ENCODE peak calls at places on chromosome 22, in four cellular contexts. One of them, this sample, is unnamed.

GRCh38 chr22:38549106-38549884 is 20.7 kb downstream of the DMC1 start:
- DNase-seq in IMR-90: no peak
- DNase-seq in H1: no peak
- DNase-seq in mesendoderm: no peak
- DNase-seq in this sample: no peak

GRCh38 chr22:39527481-39527961 is 5.0 kb downstream of the RPS19BP1 start:
- DNase-seq in IMR-90: peak
- DNase-seq in mesendoderm: peak
- DNase-seq in H1: no peak
- DNase-seq in this sample: peak

GRCh38 chr22:41364955-41365354 is 16.8 kb upstream of the TEF start:
- DNase-seq in IMR-90: no peak
- DNase-seq in mesendoderm: no peak
- DNase-seq in H1: no peak
- DNase-seq in this sample: no peak

GRCh38 chr22:41523464-41524221 is 20.6 kb downstream of the POLR3H start:
- DNase-seq in H1: no peak
- DNase-seq in IMR-90: peak
- DNase-seq in mesendoderm: peak
- DNase-seq in this sample: peak

GRCh38 chr22:24033731-24034130 is 22.6 kb downstream of the CABIN1 start:
- DNase-seq in mesendoderm: no peak
- DNase-seq in IMR-90: no peak
- DNase-seq in H1: no peak
- DNase-seq in this sample: no peak

GRCh38 chr22:37186997-37187522 is 987 bp downstream of the C1QTNF6 start:
- DNase-seq in mesendoderm: peak
- DNase-seq in H1: no peak
- DNase-seq in IMR-90: peak
- DNase-seq in this sample: no peak

GRCh38 chr22:33544707-33545106 is 375.6 kb downstream of the LARGE1 start:
- DNase-seq in mesendoderm: no peak
- DNase-seq in IMR-90: peak
- DNase-seq in H1: no peak
- DNase-seq in this sample: no peak

GRCh38 chr22:46083383-46084350 is 66.7 kb upstream of the PPARA start:
- DNase-seq in mesendoderm: no peak
- DNase-seq in H1: no peak
- DNase-seq in IMR-90: no peak
- DNase-seq in this sample: no peak

GRCh38 chr22:42863349-42863911 is 6.4 kb upstream of the ARFGAP3 start:
- DNase-seq in IMR-90: peak
- DNase-seq in mesendoderm: no peak
- DNase-seq in H1: no peak
- DNase-seq in this sample: no peak

GRCh38 chr22:20783844-20784723 is 10.2 kb downstream of the SERPIND1 start:
- DNase-seq in IMR-90: peak
- DNase-seq in H1: no peak
- DNase-seq in mesendoderm: peak
- DNase-seq in this sample: peak

DNA sequence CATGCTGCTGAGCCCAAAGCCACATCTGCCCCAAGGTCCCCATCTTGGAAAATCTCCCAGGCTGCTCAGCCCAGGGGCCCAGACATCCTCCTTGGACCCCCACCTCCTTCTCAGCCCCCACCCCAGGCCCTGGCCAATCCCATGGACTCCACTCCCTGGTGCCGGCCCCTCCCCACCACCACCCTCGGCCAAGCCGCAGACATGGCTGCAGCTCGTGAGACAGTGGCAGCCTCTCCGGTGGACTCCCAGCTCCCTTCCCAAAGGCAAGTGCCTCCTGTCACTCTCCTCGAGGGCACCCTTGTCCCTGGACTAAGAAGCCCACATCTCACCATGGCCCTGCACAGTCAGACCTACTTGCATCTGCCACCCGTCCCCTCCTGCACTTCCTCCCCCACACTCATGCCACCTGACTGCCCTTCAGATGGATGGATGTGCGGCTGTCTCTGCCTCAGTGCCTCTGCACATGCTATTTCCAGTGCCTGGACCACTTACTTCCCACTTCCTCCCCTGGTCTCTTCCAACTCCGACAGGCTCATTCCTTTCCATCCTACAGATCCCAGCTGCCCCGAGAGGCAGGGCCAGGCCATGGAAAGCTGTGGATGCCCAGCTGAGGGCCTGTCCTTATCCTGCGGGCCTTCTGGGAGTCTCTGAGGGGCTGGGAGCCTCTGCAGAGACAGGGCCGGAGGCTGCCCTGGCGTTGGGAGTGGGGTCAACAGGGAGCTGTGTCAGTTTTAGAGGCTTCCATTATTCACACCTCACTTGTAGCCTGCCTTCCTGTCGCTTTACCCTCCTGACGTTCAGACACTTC is 25.5 kb upstream of the RFPL3 start:
- DNase-seq in mesendoderm: no peak
- DNase-seq in IMR-90: no peak
- DNase-seq in H1: no peak
- DNase-seq in this sample: peak
- H3K56ac ChIP-seq in mesendoderm: no peak
- H3K56ac ChIP-seq in IMR-90: no peak
- H3K56ac ChIP-seq in H1: no peak
- H3K56ac ChIP-seq in this sample: no peak

GRCh38 chr22:26835023-26835422 is 177.6 kb downstream of the MIAT start:
- DNase-seq in IMR-90: no peak
- DNase-seq in H1: no peak
- DNase-seq in mesendoderm: no peak
- DNase-seq in this sample: no peak
- H3K18ac ChIP-seq in IMR-90: no peak
- H3K18ac ChIP-seq in H1: no peak
- H3K18ac ChIP-seq in mesendoderm: no peak
- H3K18ac ChIP-seq in this sample: no peak

GRCh38 chr22:35590634-35591295 is 26.4 kb downstream of the MB start:
- DNase-seq in IMR-90: no peak
- DNase-seq in mesendoderm: no peak
- DNase-seq in H1: no peak
- DNase-seq in this sample: no peak

GRCh38 chr22:35593885-35594470 is 23.2 kb downstream of the MB start:
- DNase-seq in H1: no peak
- DNase-seq in mesendoderm: no peak
- DNase-seq in IMR-90: no peak
- DNase-seq in this sample: no peak

GRCh38 chr22:35593071-35593884 is 23.9 kb downstream of the MB start:
- DNase-seq in mesendoderm: no peak
- DNase-seq in H1: no peak
- DNase-seq in IMR-90: no peak
- DNase-seq in this sample: no peak

GRCh38 chr22:35592418-35592967 is 24.6 kb downstream of the MB start:
- DNase-seq in mesendoderm: no peak
- DNase-seq in IMR-90: no peak
- DNase-seq in H1: no peak
- DNase-seq in this sample: no peak

GRCh38 chr22:35591696-35592417 is 25.3 kb downstream of the MB start:
- DNase-seq in H1: no peak
- DNase-seq in IMR-90: no peak
- DNase-seq in mesendoderm: no peak
- DNase-seq in this sample: no peak
- H2BK120ac ChIP-seq in H1: no peak
- H2BK120ac ChIP-seq in IMR-90: no peak
- H2BK120ac ChIP-seq in mesendoderm: no peak
- H2BK120ac ChIP-seq in this sample: no peak

DNA sequence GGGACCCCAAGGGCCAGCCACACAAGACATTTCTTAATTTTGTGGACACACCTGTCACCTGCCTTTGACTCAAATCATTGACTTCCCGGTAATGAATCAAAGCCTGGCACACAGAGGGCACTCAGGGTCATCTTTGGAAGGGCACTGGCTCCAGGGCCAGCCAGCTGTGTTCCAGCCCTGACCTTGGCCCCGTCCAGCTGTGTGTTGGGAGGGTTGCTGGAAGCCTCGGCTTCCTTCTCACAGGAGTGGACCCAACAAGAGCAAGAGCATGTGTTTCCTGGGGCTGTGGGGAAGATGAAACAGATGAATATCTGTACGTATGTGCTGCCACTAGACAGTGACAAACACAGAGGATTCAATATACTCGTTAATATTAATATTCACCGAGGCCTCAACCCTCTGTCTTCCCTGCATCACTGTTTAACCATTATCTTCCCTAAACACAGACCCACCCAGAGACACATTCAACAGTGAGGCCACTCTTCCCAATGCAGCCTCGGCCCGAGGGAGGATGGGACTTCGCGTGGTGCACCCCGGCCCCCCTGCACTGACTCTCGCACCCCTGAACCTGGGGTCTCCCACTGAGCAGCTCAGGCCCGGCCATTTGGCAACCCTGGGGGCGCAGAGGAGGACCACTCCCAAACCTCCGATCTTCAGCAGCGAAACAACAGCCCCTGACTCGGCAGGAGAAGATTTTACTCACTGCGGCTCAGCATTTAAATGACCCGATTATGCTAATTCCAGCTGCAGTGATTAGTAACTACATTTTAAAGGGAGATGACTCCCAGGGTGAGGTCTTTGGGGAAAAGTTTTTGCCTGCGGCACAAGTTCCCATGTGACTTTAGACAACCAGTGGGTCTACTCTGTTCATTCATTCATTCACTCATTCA is 45.7 kb downstream of the PHF21B start:
- DNase-seq in H1: no peak
- DNase-seq in mesendoderm: no peak
- DNase-seq in IMR-90: no peak
- DNase-seq in this sample: no peak
- H3K56ac ChIP-seq in H1: no peak
- H3K56ac ChIP-seq in mesendoderm: no peak
- H3K56ac ChIP-seq in IMR-90: no peak
- H3K56ac ChIP-seq in this sample: no peak

This sample was measured in H9.